ENCODE peak calls at places on chromosomes 3 and 15, in four cellular contexts. One of them, this sample, is unnamed. For H3K4me1, the result is how much of the 10 kb centered on the place peaks cover.

GRCh38 chr3:177487635-177488186 is 290.4 kb upstream of the TBL1XR1 start:
- DNase-seq in transverse colon: no peak
- DNase-seq in stomach: no peak
- DNase-seq in H1: no peak
- DNase-seq in this sample: no peak

GRCh38 chr3:126493051-126493450 is 17.4 kb upstream of the ZXDC start:
- DNase-seq in transverse colon: no peak
- DNase-seq in stomach: no peak
- DNase-seq in H1: no peak
- DNase-seq in this sample: no peak

GRCh38 chr3:85950435-85950834 is 991.6 kb downstream of the CADM2 start:
- DNase-seq in transverse colon: no peak
- DNase-seq in stomach: no peak
- DNase-seq in H1: no peak
- DNase-seq in this sample: no peak

GRCh38 chr3:194711913-194712312 is 26.2 kb downstream of the FAM43A start:
- DNase-seq in transverse colon: no peak
- DNase-seq in stomach: no peak
- DNase-seq in H1: no peak
- DNase-seq in this sample: peak

GRCh38 chr3:79018671-79019136 is 749.1 kb downstream of the ROBO1 start:
- DNase-seq in transverse colon: peak
- DNase-seq in stomach: peak
- DNase-seq in H1: no peak
- DNase-seq in this sample: no peak

GRCh38 chr15:75200765-75201608 is 695 bp upstream of the C15orf39 start:
- DNase-seq in transverse colon: peak
- DNase-seq in stomach: peak
- DNase-seq in H1: peak
- DNase-seq in this sample: peak

GRCh38 chr3:58434511-58434910 is 879 bp upstream of the PDHB start:
- DNase-seq in transverse colon: no peak
- DNase-seq in stomach: no peak
- DNase-seq in H1: no peak
- DNase-seq in this sample: no peak

GRCh38 chr15:73564255-73564654 is 68.9 kb downstream of the NPTN start:
- DNase-seq in transverse colon: no peak
- DNase-seq in stomach: no peak
- DNase-seq in H1: no peak
- DNase-seq in this sample: peak

GRCh38 chr15:71575474-71576045 is 234.8 kb upstream of the NR2E3 start:
- DNase-seq in transverse colon: no peak
- DNase-seq in stomach: no peak
- DNase-seq in H1: no peak
- DNase-seq in this sample: no peak

GRCh38 chr3:107956991-107957467 is 133.8 kb downstream of the CD47 start:
- DNase-seq in transverse colon: peak
- DNase-seq in stomach: peak
- DNase-seq in H1: no peak
- DNase-seq in this sample: no peak

GRCh38 chr15:40295870-40296560 is 11.7 kb downstream of the PLCB2 start:
- DNase-seq in transverse colon: no peak
- DNase-seq in stomach: no peak
- DNase-seq in H1: no peak
- DNase-seq in this sample: no peak

GRCh38 chr3:10495003-10495402 is 10.4 kb downstream of the ATP2B2 start:
- DNase-seq in transverse colon: no peak
- DNase-seq in stomach: peak
- DNase-seq in H1: no peak
- DNase-seq in this sample: peak

GRCh38 chr3:65368866-65369265 is 669.9 kb downstream of the MAGI1 start:
- DNase-seq in transverse colon: no peak
- DNase-seq in stomach: no peak
- DNase-seq in H1: no peak
- DNase-seq in this sample: no peak

GRCh38 chr15:42065008-42065407 is 29.4 kb downstream of the PLA2G4D start:
- DNase-seq in transverse colon: no peak
- DNase-seq in stomach: peak
- DNase-seq in H1: no peak
- DNase-seq in this sample: no peak

GRCh38 chr3:40490916-40491315 is 14.0 kb downstream of the ZNF619 start:
- DNase-seq in transverse colon: no peak
- DNase-seq in stomach: no peak
- DNase-seq in H1: no peak
- DNase-seq in this sample: no peak

GRCh38 chr3:16932877-16933276 is 48.1 kb downstream of the PLCL2 start:
- DNase-seq in transverse colon: no peak
- DNase-seq in stomach: no peak
- DNase-seq in H1: no peak
- DNase-seq in this sample: no peak

GRCh38 chr3:115912372-115912771 is 289.1 kb downstream of the GAP43 start:
- DNase-seq in transverse colon: no peak
- DNase-seq in stomach: no peak
- DNase-seq in H1: no peak
- DNase-seq in this sample: no peak

GRCh38 chr3:45607790-45608189 is 13.2 kb downstream of the LIMD1 start:
- DNase-seq in transverse colon: no peak
- DNase-seq in stomach: no peak
- DNase-seq in H1: no peak
- DNase-seq in this sample: no peak

GRCh38 chr3:128415773-128416577 is 50.7 kb downstream of the DNAJB8 start:
- DNase-seq in transverse colon: no peak
- DNase-seq in stomach: no peak
- DNase-seq in H1: no peak
- DNase-seq in this sample: no peak

GRCh38 chr15:95910643-95911212 is 419.8 kb upstream of the NR2F2 start:
- DNase-seq in transverse colon: no peak
- DNase-seq in stomach: no peak
- DNase-seq in H1: peak
- DNase-seq in this sample: no peak

GRCh38 chr3:105758451-105758850 is 110.4 kb downstream of the CBLB start:
- DNase-seq in transverse colon: no peak
- DNase-seq in stomach: no peak
- DNase-seq in H1: no peak
- DNase-seq in this sample: no peak

GRCh38 chr3:134937256-134938023 is 142.4 kb downstream of the EPHB1 start:
- DNase-seq in transverse colon: no peak
- DNase-seq in stomach: no peak
- DNase-seq in H1: peak
- DNase-seq in this sample: no peak

GRCh38 chr3:146747928-146748327 is 142.8 kb upstream of the PLSCR5 start:
- DNase-seq in transverse colon: no peak
- DNase-seq in stomach: no peak
- DNase-seq in H1: no peak
- DNase-seq in this sample: peak

GRCh38 chr3:56296361-56296760 is 171.9 kb downstream of the ERC2 start:
- DNase-seq in transverse colon: no peak
- DNase-seq in stomach: no peak
- DNase-seq in H1: no peak
- DNase-seq in this sample: no peak

GRCh38 chr15:58856090-58856489 is 77.4 kb downstream of the SLTM start:
- DNase-seq in transverse colon: no peak
- DNase-seq in stomach: no peak
- DNase-seq in H1: no peak
- DNase-seq in this sample: no peak

GRCh38 chr3:52121459-52121795 is 32.8 kb downstream of the POC1A start:
- DNase-seq in transverse colon: peak
- DNase-seq in stomach: no peak
- DNase-seq in H1: no peak
- DNase-seq in this sample: no peak

GRCh38 chr15:89278307-89278706 is 34.5 kb downstream of the FANCI start:
- DNase-seq in transverse colon: no peak
- DNase-seq in stomach: no peak
- DNase-seq in H1: no peak
- DNase-seq in this sample: no peak

GRCh38 chr15:100114100-100114499 is 227.7 kb downstream of the ADAMTS17 start:
- DNase-seq in transverse colon: peak
- DNase-seq in stomach: no peak
- DNase-seq in H1: no peak
- DNase-seq in this sample: no peak

GRCh38 chr3:169699536-169700050 is 36.1 kb upstream of the MECOM start:
- DNase-seq in transverse colon: no peak
- DNase-seq in stomach: no peak
- DNase-seq in H1: no peak
- DNase-seq in this sample: no peak

GRCh38 chr15:81783586-81783985 is 262.2 kb downstream of the MEX3B start:
- DNase-seq in transverse colon: no peak
- DNase-seq in stomach: no peak
- DNase-seq in H1: no peak
- DNase-seq in this sample: no peak

GRCh38 chr15:93382196-93382820 is 293.3 kb upstream of the RGMA start:
- DNase-seq in transverse colon: no peak
- DNase-seq in stomach: peak
- DNase-seq in H1: no peak
- DNase-seq in this sample: no peak

GRCh38 chr3:10164546-10165393 is at the start of gene IRAK2:
- DNase-seq in transverse colon: peak
- DNase-seq in stomach: peak
- DNase-seq in H1: no peak
- DNase-seq in this sample: peak

GRCh38 chr3:144556392-144556791 is 584.8 kb downstream of the DIPK2A start:
- DNase-seq in transverse colon: no peak
- DNase-seq in stomach: no peak
- DNase-seq in H1: no peak
- DNase-seq in this sample: no peak

GRCh38 chr3:194750409-194750808 is 64.7 kb downstream of the FAM43A start:
- DNase-seq in transverse colon: no peak
- DNase-seq in stomach: no peak
- DNase-seq in H1: no peak
- DNase-seq in this sample: no peak

GRCh38 chr15:73800662-73801345 is 47.7 kb upstream of the INSYN1 start:
- DNase-seq in transverse colon: no peak
- DNase-seq in stomach: no peak
- DNase-seq in H1: no peak
- DNase-seq in this sample: no peak

GRCh38 chr15:82306791-82307713 is 42.2 kb downstream of the GOLGA6L10 start:
- DNase-seq in transverse colon: no peak
- DNase-seq in stomach: no peak
- DNase-seq in H1: no peak
- DNase-seq in this sample: no peak

GRCh38 chr15:87219650-87220615 is 1036.6 kb downstream of the NTRK3 start:
- DNase-seq in transverse colon: no peak
- DNase-seq in stomach: no peak
- DNase-seq in H1: no peak
- DNase-seq in this sample: no peak

GRCh38 chr3:194577985-194578905 is 55.0 kb downstream of the TMEM44 start:
- DNase-seq in transverse colon: peak
- DNase-seq in stomach: no peak
- DNase-seq in H1: no peak
- DNase-seq in this sample: peak

GRCh38 chr15:28017423-28017924 is 81.6 kb downstream of the OCA2 start:
- DNase-seq in transverse colon: no peak
- DNase-seq in stomach: no peak
- DNase-seq in H1: no peak
- DNase-seq in this sample: no peak
- TF ChIP-seq POLR2AphosphoS5 in transverse colon: no peak
- TF ChIP-seq POLR2AphosphoS5 in stomach: no peak
- TF ChIP-seq POLR2AphosphoS5 in H1: no peak
- TF ChIP-seq POLR2AphosphoS5 in this sample: no peak

GRCh38 chr15:78149068-78149804 is at the start of gene IDH3A:
- DNase-seq in transverse colon: peak
- DNase-seq in stomach: peak
- DNase-seq in H1: peak
- DNase-seq in this sample: peak
- H3K4me1 ChIP-seq in transverse colon: under half
- H3K4me1 ChIP-seq in stomach: under half
- H3K4me1 ChIP-seq in H1: under half
- H3K4me1 ChIP-seq in this sample: under half

GRCh38 chr15:67163180-67163579 is 91.3 kb downstream of the AAGAB start:
- DNase-seq in transverse colon: no peak
- DNase-seq in stomach: no peak
- DNase-seq in H1: no peak
- DNase-seq in this sample: no peak

GRCh38 chr15:67166280-67167009 is 88.0 kb downstream of the AAGAB start:
- DNase-seq in transverse colon: no peak
- DNase-seq in stomach: no peak
- DNase-seq in H1: no peak
- DNase-seq in this sample: no peak

GRCh38 chr15:67164401-67164791 is 90.1 kb downstream of the AAGAB start:
- DNase-seq in transverse colon: no peak
- DNase-seq in stomach: no peak
- DNase-seq in H1: no peak
- DNase-seq in this sample: no peak

GRCh38 chr15:67165653-67166260 is 88.7 kb downstream of the AAGAB start:
- DNase-seq in transverse colon: no peak
- DNase-seq in stomach: no peak
- DNase-seq in H1: peak
- DNase-seq in this sample: no peak

GRCh38 chr15:67164811-67165652 is 89.4 kb downstream of the AAGAB start:
- DNase-seq in transverse colon: no peak
- DNase-seq in stomach: no peak
- DNase-seq in H1: no peak
- DNase-seq in this sample: no peak
- TF ChIP-seq POLR2AphosphoS5 in transverse colon: no peak
- TF ChIP-seq POLR2AphosphoS5 in stomach: no peak
- TF ChIP-seq POLR2AphosphoS5 in H1: no peak
- TF ChIP-seq POLR2AphosphoS5 in this sample: no peak

DNA sequence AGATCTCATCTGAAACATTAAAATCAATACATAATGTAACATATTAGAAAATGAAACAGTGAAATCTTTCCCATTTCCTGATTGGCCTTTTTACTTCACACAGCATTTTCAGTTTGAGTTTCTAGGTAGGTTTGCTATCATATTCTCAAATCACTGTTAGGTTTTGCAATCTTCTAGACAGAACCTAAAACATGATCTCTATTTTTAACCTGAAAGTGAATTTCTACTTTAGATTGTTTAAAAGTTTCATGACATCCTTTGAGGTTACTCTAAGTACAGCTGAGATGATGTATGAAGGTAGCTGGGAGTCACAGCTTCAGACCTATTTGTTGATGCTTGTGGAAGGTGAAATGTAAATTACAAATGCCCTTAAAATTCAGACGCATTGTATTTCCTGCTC is 118.4 kb upstream of the GPR149 start:
- DNase-seq in transverse colon: no peak
- DNase-seq in stomach: no peak
- DNase-seq in H1: no peak
- DNase-seq in this sample: no peak
- H3K4me1 ChIP-seq in transverse colon: under half
- H3K4me1 ChIP-seq in stomach: under half
- H3K4me1 ChIP-seq in H1: under half
- H3K4me1 ChIP-seq in this sample: under half

This sample was measured in HCT116.